ENCODE peak calls at places on chromosomes 16 and 17, in nine cellular contexts. L is cerebellum; I is stimulated activated naive CD8-positive, alpha-beta T cell treated with anti-CD3 and anti-CD28 coated beads, Interleukin-15, Interleukin-2, amounts not matched to agents 100 U/mL and 50 U/mL, for 24 hours; F is GM12865; H is CD4-positive, CD25-positive, alpha-beta regulatory T cell; D is GDM1; E is NCI-H1694; V is activated CD8-positive, alpha-beta memory T cell treated with anti-CD3 and anti-CD28 coated beads for 24 hours; X is stimulated activated CD4-positive, alpha-beta T cell treated with anti-CD3 and anti-CD28 coated beads, Interleukin-4, amount 100 ng/mL, for 4 hours. O is an unnamed sample.

GRCh38 chr17:14205992-14206461 is 30.6 kb downstream of the CDRT15 start:
- DNase-seq in E (no peak), H (no peak), F (no peak), V (peak), L (peak), X (peak), D (no peak), I (peak), O (no peak)

GRCh38 chr17:77470800-77471733 is 330.3 kb downstream of the SEC14L1 start:
- DNase-seq in F (no peak), X (no peak), V (no peak), D (no peak), L (no peak), I (no peak), H (no peak), E (no peak), O (no peak)

GRCh38 chr17:77637807-77638182 is 320.7 kb upstream of the TNRC6C start:
- DNase-seq in D (no peak), I (no peak), L (no peak), E (no peak), X (no peak), H (no peak), V (no peak), F (no peak), O (no peak)

GRCh38 chr16:73365010-73365409 is 317.1 kb upstream of the ZFHX3 start:
- DNase-seq in V (no peak), X (no peak), I (no peak), H (no peak), L (no peak), D (no peak), F (no peak), E (peak), O (no peak)

GRCh38 chr16:87468550-87468949 is 24.3 kb downstream of the ZCCHC14 start:
- DNase-seq in L (no peak), E (no peak), H (no peak), X (no peak), I (no peak), F (no peak), V (no peak), D (no peak), O (no peak)

GRCh38 chr16:86975445-86975844 is 341.7 kb downstream of the C16orf95 start:
- DNase-seq in V (no peak), F (peak), I (no peak), H (no peak), X (no peak), D (no peak), E (no peak), L (no peak), O (peak)

GRCh38 chr16:25155553-25156460 is 44.3 kb downstream of the LCMT1 start:
- DNase-seq in D (no peak), E (no peak), L (no peak), X (no peak), I (peak), H (no peak), V (peak), F (no peak), O (no peak)

GRCh38 chr16:61233718-61234117 is 802.5 kb downstream of the CDH8 start:
- DNase-seq in H (no peak), V (no peak), E (no peak), L (no peak), F (no peak), D (no peak), I (no peak), X (no peak), O (no peak)

GRCh38 chr17:17694229-17695081 is 13.2 kb downstream of the RAI1 start:
- DNase-seq in E (peak), H (peak), L (peak), V (peak), F (peak), X (peak), D (peak), I (peak), O (peak)

GRCh38 chr17:66915204-66915611 is 49.3 kb upstream of the CACNG4 start:
- DNase-seq in E (no peak), L (no peak), F (peak), X (no peak), V (no peak), H (no peak), D (no peak), I (no peak), O (no peak)

GRCh38 chr17:15341385-15341849 is at the start of gene TEKT3:
- DNase-seq in E (no peak), H (no peak), I (peak), F (no peak), L (peak), D (no peak), V (peak), X (no peak), O (no peak)

GRCh38 chr17:32976605-32977004 is 15.0 kb upstream of the SPACA3 start:
- DNase-seq in X (no peak), H (no peak), D (no peak), V (no peak), L (no peak), E (no peak), F (peak), I (no peak), O (no peak)

GRCh38 chr16:25785361-25785760 is 93.6 kb downstream of the HS3ST4 start:
- DNase-seq in H (no peak), X (no peak), L (no peak), I (no peak), E (no peak), V (no peak), D (no peak), F (no peak), O (no peak)

GRCh38 chr16:3161235-3162018 is 26.6 kb upstream of the OR1F1 start:
- DNase-seq in D (no peak), H (no peak), F (no peak), E (no peak), I (no peak), X (no peak), V (no peak), L (no peak), O (no peak)

GRCh38 chr17:229130-229944 is 47.9 kb upstream of the DOC2B start:
- DNase-seq in F (no peak), X (no peak), D (no peak), L (no peak), H (no peak), E (no peak), I (no peak), V (no peak), O (no peak)

GRCh38 chr16:88064011-88064888 is 113.0 kb downstream of the BANP start:
- DNase-seq in V (no peak), X (no peak), F (no peak), L (no peak), H (no peak), D (no peak), E (no peak), I (no peak), O (no peak)

GRCh38 chr17:29169806-29170591 is 10.2 kb downstream of the MYO18A start:
- DNase-seq in V (no peak), F (no peak), X (no peak), H (no peak), D (no peak), E (no peak), I (no peak), L (no peak), O (no peak)

GRCh38 chr17:74360993-74361612 is 565 bp downstream of the BTBD17 start:
- DNase-seq in H (no peak), I (no peak), V (no peak), L (no peak), F (no peak), D (no peak), E (peak), X (no peak), O (no peak)